ENCODE peak calls at places on chromosome 9, in six cellular contexts. One of them, this sample, is unnamed.

GRCh38 chr9:121650220-121651013 is 1.0 kb upstream of the DAB2IP start:
- DNase-seq in A549: peak; percentile 62
- DNase-seq in GM12878: no peak
- DNase-seq in HCT116: no peak
- DNase-seq in HL-60: no peak
- DNase-seq in HepG2: peak; percentile 42
- DNase-seq in this sample: peak; percentile 93

GRCh38 chr9:108801949-108802348 is 53.8 kb downstream of the ACTL7B start:
- DNase-seq in A549: no peak
- DNase-seq in GM12878: no peak
- DNase-seq in HCT116: no peak
- DNase-seq in HL-60: no peak
- DNase-seq in HepG2: no peak
- DNase-seq in this sample: peak; percentile 50

GRCh38 chr9:133169102-133169501 is 5.4 kb upstream of the GBGT1 start:
- DNase-seq in A549: no peak
- DNase-seq in GM12878: no peak
- DNase-seq in HCT116: no peak
- DNase-seq in HL-60: no peak
- DNase-seq in HepG2: no peak
- DNase-seq in this sample: no peak

GRCh38 chr9:135905380-135906282 is 1.7 kb downstream of the CAMSAP1 start:
- DNase-seq in A549: no peak
- DNase-seq in GM12878: no peak
- DNase-seq in HCT116: peak; percentile 53
- DNase-seq in HL-60: no peak
- DNase-seq in HepG2: no peak
- DNase-seq in this sample: no peak

GRCh38 chr9:84322830-84323229 is 17.7 kb downstream of the SLC28A3 start:
- DNase-seq in A549: no peak
- DNase-seq in GM12878: no peak
- DNase-seq in HCT116: no peak
- DNase-seq in HL-60: no peak
- DNase-seq in HepG2: no peak
- DNase-seq in this sample: no peak

GRCh38 chr9:98978231-98978681 is 34.5 kb downstream of the COL15A1 start:
- DNase-seq in A549: no peak
- DNase-seq in GM12878: no peak
- DNase-seq in HCT116: no peak
- DNase-seq in HL-60: no peak
- DNase-seq in HepG2: no peak
- DNase-seq in this sample: peak; percentile 35

GRCh38 chr9:125142560-125143376 is 560 bp downstream of the SCAI start:
- DNase-seq in A549: no peak
- DNase-seq in GM12878: no peak
- DNase-seq in HCT116: no peak
- DNase-seq in HL-60: no peak
- DNase-seq in HepG2: no peak
- DNase-seq in this sample: peak; percentile 77

GRCh38 chr9:125025584-125025983 is 84.7 kb upstream of the GOLGA1 start:
- DNase-seq in A549: no peak
- DNase-seq in GM12878: no peak
- DNase-seq in HCT116: no peak
- DNase-seq in HL-60: no peak
- DNase-seq in HepG2: no peak
- DNase-seq in this sample: no peak

GRCh38 chr9:97502222-97502983 is 937 bp downstream of the TMOD1 start:
- DNase-seq in A549: no peak
- DNase-seq in GM12878: no peak
- DNase-seq in HCT116: no peak
- DNase-seq in HL-60: no peak
- DNase-seq in HepG2: no peak
- DNase-seq in this sample: peak; percentile 67

GRCh38 chr9:72041775-72042194 is 18.6 kb downstream of the C9orf57 start:
- DNase-seq in A549: no peak
- DNase-seq in GM12878: peak; percentile 1
- DNase-seq in HCT116: no peak
- DNase-seq in HL-60: peak; percentile 68
- DNase-seq in HepG2: no peak
- DNase-seq in this sample: no peak

GRCh38 chr9:27714388-27714787 is 141.1 kb upstream of the C9orf72 start:
- DNase-seq in A549: peak; percentile 3
- DNase-seq in GM12878: no peak
- DNase-seq in HCT116: no peak
- DNase-seq in HL-60: no peak
- DNase-seq in HepG2: no peak
- DNase-seq in this sample: peak; percentile 59

GRCh38 chr9:77589046-77589795 is 58.9 kb downstream of the GNA14 start:
- DNase-seq in A549: peak; percentile 77
- DNase-seq in GM12878: no peak
- DNase-seq in HCT116: no peak
- DNase-seq in HL-60: no peak
- DNase-seq in HepG2: no peak
- DNase-seq in this sample: no peak

GRCh38 chr9:127979333-127980055 is 1.3 kb downstream of the EEIG1 start:
- DNase-seq in A549: peak; percentile 54
- DNase-seq in GM12878: no peak
- DNase-seq in HCT116: no peak
- DNase-seq in HL-60: no peak
- DNase-seq in HepG2: peak; percentile 41
- DNase-seq in this sample: peak; percentile 84

GRCh38 chr9:78021692-78022091 is 9.9 kb downstream of the GNAQ start:
- DNase-seq in A549: no peak
- DNase-seq in GM12878: no peak
- DNase-seq in HCT116: no peak
- DNase-seq in HL-60: no peak
- DNase-seq in HepG2: no peak
- DNase-seq in this sample: peak; percentile 41

GRCh38 chr9:18665947-18666346 is 192.0 kb downstream of the ADAMTSL1 start:
- DNase-seq in A549: no peak
- DNase-seq in GM12878: no peak
- DNase-seq in HCT116: no peak
- DNase-seq in HL-60: no peak
- DNase-seq in HepG2: no peak
- DNase-seq in this sample: no peak

GRCh38 chr9:110578896-110579752 is at the start of gene SVEP1:
- DNase-seq in A549: peak; percentile 46
- DNase-seq in GM12878: no peak
- DNase-seq in HCT116: no peak
- DNase-seq in HL-60: no peak
- DNase-seq in HepG2: no peak
- DNase-seq in this sample: peak; percentile 70

GRCh38 chr9:110580850-110581249 is 1.3 kb upstream of the SVEP1 start:
- DNase-seq in A549: no peak
- DNase-seq in GM12878: no peak
- DNase-seq in HCT116: no peak
- DNase-seq in HL-60: no peak
- DNase-seq in HepG2: no peak
- DNase-seq in this sample: no peak

GRCh38 chr9:110578575-110578895 is 1.0 kb downstream of the SVEP1 start:
- DNase-seq in A549: no peak
- DNase-seq in GM12878: no peak
- DNase-seq in HCT116: no peak
- DNase-seq in HL-60: no peak
- DNase-seq in HepG2: no peak
- DNase-seq in this sample: peak; percentile 56

GRCh38 chr9:110582156-110582555 is 2.6 kb upstream of the SVEP1 start:
- DNase-seq in A549: no peak
- DNase-seq in GM12878: no peak
- DNase-seq in HCT116: no peak
- DNase-seq in HL-60: no peak
- DNase-seq in HepG2: no peak
- DNase-seq in this sample: peak; percentile 51

GRCh38 chr9:110579763-110580255 is 268 bp upstream of the SVEP1 start:
- DNase-seq in A549: no peak
- DNase-seq in GM12878: no peak
- DNase-seq in HCT116: no peak
- DNase-seq in HL-60: no peak
- DNase-seq in HepG2: no peak
- DNase-seq in this sample: peak; percentile 60
- TF ChIP-seq REST in A549: no peak
- TF ChIP-seq REST in GM12878: no peak
- TF ChIP-seq REST in HCT116: no peak
- TF ChIP-seq REST in HL-60: no peak
- TF ChIP-seq REST in HepG2: no peak
- TF ChIP-seq REST in this sample: no peak

GRCh38 chr9:90864779-90865178 is 63.2 kb downstream of the SYK start:
- DNase-seq in A549: no peak
- DNase-seq in GM12878: no peak
- DNase-seq in HCT116: no peak
- DNase-seq in HL-60: no peak
- DNase-seq in HepG2: no peak
- DNase-seq in this sample: no peak
- TF ChIP-seq REST in A549: no peak
- TF ChIP-seq REST in GM12878: no peak
- TF ChIP-seq REST in HCT116: no peak
- TF ChIP-seq REST in HL-60: no peak
- TF ChIP-seq REST in HepG2: no peak
- TF ChIP-seq REST in this sample: no peak

GRCh38 chr9:5869315-5870019 is 21.2 kb upstream of the MLANA start:
- DNase-seq in A549: peak; percentile 53
- DNase-seq in GM12878: no peak
- DNase-seq in HCT116: peak; percentile 8
- DNase-seq in HL-60: no peak
- DNase-seq in HepG2: peak; percentile 34
- DNase-seq in this sample: peak; percentile 75
- TF ChIP-seq REST in A549: no peak
- TF ChIP-seq REST in GM12878: no peak
- TF ChIP-seq REST in HCT116: no peak
- TF ChIP-seq REST in HL-60: no peak
- TF ChIP-seq REST in HepG2: no peak
- TF ChIP-seq REST in this sample: no peak

GRCh38 chr9:13377286-13377925 is 97.9 kb upstream of the MPDZ start:
- DNase-seq in A549: no peak
- DNase-seq in GM12878: no peak
- DNase-seq in HCT116: no peak
- DNase-seq in HL-60: no peak
- DNase-seq in HepG2: no peak
- DNase-seq in this sample: no peak
- TF ChIP-seq REST in A549: no peak
- TF ChIP-seq REST in GM12878: no peak
- TF ChIP-seq REST in HCT116: no peak
- TF ChIP-seq REST in HL-60: no peak
- TF ChIP-seq REST in HepG2: no peak
- TF ChIP-seq REST in this sample: no peak

GRCh38 chr9:111696796-111697195 is 35.4 kb downstream of the GNG10 start:
- DNase-seq in A549: no peak
- DNase-seq in GM12878: no peak
- DNase-seq in HCT116: no peak
- DNase-seq in HL-60: no peak
- DNase-seq in HepG2: no peak
- DNase-seq in this sample: no peak

DNA sequence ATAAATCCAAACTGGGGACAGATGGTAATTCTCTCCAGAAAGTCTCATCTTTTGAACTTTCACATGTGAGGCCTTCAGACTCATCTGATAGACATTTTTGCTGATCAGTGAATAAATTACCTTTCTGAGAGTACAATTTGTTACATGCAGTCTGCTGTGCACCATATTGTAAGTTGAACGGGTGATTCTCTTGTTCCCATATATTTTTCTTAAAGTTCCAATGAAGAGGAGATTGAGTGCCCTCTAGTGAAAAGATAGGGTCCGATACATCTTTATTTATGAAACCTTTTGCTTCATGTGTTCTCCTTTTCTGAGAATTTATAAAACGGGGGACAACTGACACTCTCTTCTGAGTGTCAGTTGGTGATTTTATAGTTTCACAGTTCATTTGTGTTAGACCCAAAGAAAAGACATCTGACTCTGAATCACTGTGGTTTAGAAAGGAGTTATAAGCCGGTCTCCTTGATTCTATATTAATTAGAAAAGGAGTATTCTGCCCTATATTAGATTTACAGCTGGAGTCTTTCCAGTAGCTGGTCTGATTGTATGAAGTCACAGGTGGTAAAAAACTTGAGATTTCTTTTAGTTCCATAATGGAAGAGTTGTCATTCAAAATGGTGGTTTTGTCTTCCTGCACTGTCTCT is 30.4 kb downstream of the GNG10 start:
- DNase-seq in A549: peak; percentile 66
- DNase-seq in GM12878: no peak
- DNase-seq in HCT116: peak; percentile 24
- DNase-seq in HL-60: no peak
- DNase-seq in HepG2: peak; percentile 52
- DNase-seq in this sample: peak; percentile 27
- TF ChIP-seq REST in A549: no peak
- TF ChIP-seq REST in GM12878: no peak
- TF ChIP-seq REST in HCT116: no peak
- TF ChIP-seq REST in HL-60: no peak
- TF ChIP-seq REST in HepG2: no peak
- TF ChIP-seq REST in this sample: no peak

DNA sequence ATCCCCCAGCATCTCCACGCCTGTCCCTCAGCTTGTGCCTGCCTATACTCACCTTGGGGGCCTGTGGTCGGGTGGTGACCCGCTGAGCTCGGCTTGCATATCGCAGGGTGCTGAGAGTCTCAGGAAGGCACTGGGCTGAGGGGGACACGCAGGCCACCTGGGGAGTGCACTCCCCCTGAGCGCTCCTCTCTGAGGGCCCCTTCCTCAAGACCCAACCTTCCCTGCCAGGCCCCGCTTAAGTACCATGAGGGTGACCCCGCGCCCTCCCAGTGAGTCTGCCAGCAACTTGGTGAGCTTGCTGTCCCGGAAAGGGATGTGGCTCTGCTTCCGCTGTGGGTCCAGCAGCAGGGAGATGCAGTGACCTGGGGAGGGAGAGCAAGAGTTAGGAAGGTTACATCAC is 4.1 kb downstream of the KIF12 start:
- DNase-seq in A549: no peak
- DNase-seq in GM12878: no peak
- DNase-seq in HCT116: no peak
- DNase-seq in HL-60: no peak
- DNase-seq in HepG2: no peak
- DNase-seq in this sample: no peak
- TF ChIP-seq REST in A549: no peak
- TF ChIP-seq REST in GM12878: no peak
- TF ChIP-seq REST in HCT116: no peak
- TF ChIP-seq REST in HL-60: no peak
- TF ChIP-seq REST in HepG2: no peak
- TF ChIP-seq REST in this sample: no peak

GRCh38 chr9:69758001-69758730 is 1.6 kb downstream of the PTAR1 start:
- DNase-seq in A549: no peak
- DNase-seq in GM12878: no peak
- DNase-seq in HCT116: no peak
- DNase-seq in HL-60: no peak
- DNase-seq in HepG2: no peak
- DNase-seq in this sample: peak; percentile 30
- TF ChIP-seq REST in A549: no peak
- TF ChIP-seq REST in GM12878: no peak
- TF ChIP-seq REST in HCT116: no peak
- TF ChIP-seq REST in HL-60: no peak
- TF ChIP-seq REST in HepG2: no peak
- TF ChIP-seq REST in this sample: no peak